ENCODE peak calls at places on chromosomes 5 and 9, in six cellular contexts. K is left lung; Y is lower leg skin; Q is B cell; E is dorsolateral prefrontal cortex; D is CD4-positive, alpha-beta T cell. F is an unnamed sample.

GRCh38 chr5:90119531-90119940 is 290.0 kb downstream of the CETN3 start:
- DNase-seq in K (no peak), Y (no peak), Q (no peak), E (no peak), D (no peak), F (no peak)

GRCh38 chr9:917730-918129 is 58.7 kb upstream of the DMRT3 start:
- DNase-seq in K (no peak), Y (no peak), Q (no peak), E (no peak), D (no peak), F (no peak)

GRCh38 chr5:75234251-75234650 is 2.4 kb downstream of the ANKRD31 start:
- DNase-seq in K (no peak), Y (no peak), Q (no peak), E (no peak), D (no peak), F (no peak)

GRCh38 chr5:1952456-1953099 is 69.9 kb upstream of the IRX4 start:
- DNase-seq in K (no peak), Y (no peak), Q (no peak), E (no peak), D (no peak), F (no peak)

GRCh38 chr5:177086918-177087706 is 397 bp downstream of the FGFR4 start:
- DNase-seq in K (no peak), Y (no peak), Q (peak), E (no peak), D (peak), F (no peak)

GRCh38 chr9:5671711-5672353 is 42.9 kb downstream of the RIC1 start:
- DNase-seq in K (no peak), Y (no peak), Q (no peak), E (no peak), D (no peak), F (no peak)

GRCh38 chr9:134338394-134339182 is 12.3 kb downstream of the RXRA start:
- DNase-seq in K (no peak), Y (no peak), Q (no peak), E (no peak), D (no peak), F (no peak)

GRCh38 chr9:73079326-73079725 is 72.3 kb upstream of the ANXA1 start:
- DNase-seq in K (no peak), Y (no peak), Q (no peak), E (no peak), D (no peak), F (no peak)

GRCh38 chr5:55176176-55176818 is 3.3 kb upstream of the CDC20B start:
- DNase-seq in K (peak), Y (no peak), Q (peak), E (peak), D (no peak), F (no peak)
- TF ChIP-seq CTCF in K (peak), Y (no peak), Q (no peak), E (no peak), D (no peak), F (no peak)

GRCh38 chr9:87336407-87336806 is 161.3 kb upstream of the DAPK1 start:
- DNase-seq in K (no peak), Y (no peak), Q (no peak), E (no peak), D (no peak), F (no peak)
- TF ChIP-seq CTCF in K (no peak), Y (no peak), Q (no peak), E (no peak), D (no peak), F (no peak)

DNA sequence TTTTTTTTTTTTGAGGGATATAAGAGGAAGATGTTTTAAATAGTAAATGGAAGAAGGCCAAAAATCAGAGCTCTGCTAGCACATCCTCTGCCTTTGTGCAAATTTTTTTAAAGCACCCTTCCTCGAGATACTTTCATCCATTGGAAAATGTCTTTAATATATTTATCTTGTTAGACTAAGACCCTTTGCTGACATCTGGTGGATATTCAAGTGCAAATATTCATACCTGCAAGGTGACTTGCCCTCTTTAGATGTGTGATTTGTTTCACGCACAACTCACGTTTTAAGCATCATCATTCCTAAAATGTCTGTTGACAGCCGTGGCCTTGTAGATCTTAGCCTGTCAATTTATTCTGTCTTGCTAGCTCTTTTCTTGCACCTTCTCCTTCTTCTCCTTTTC is 258.5 kb downstream of the AGTPBP1 start:
- DNase-seq in K (no peak), Y (no peak), Q (no peak), E (no peak), D (no peak), F (no peak)
- TF ChIP-seq CTCF in K (no peak), Y (no peak), Q (no peak), E (no peak), D (no peak), F (no peak)

GRCh38 chr5:143094087-143094511 is 309.4 kb downstream of the NR3C1 start:
- DNase-seq in K (no peak), Y (no peak), Q (no peak), E (no peak), D (no peak), F (no peak)
- TF ChIP-seq CTCF in K (no peak), Y (no peak), Q (peak), E (no peak), D (no peak), F (no peak)

DNA sequence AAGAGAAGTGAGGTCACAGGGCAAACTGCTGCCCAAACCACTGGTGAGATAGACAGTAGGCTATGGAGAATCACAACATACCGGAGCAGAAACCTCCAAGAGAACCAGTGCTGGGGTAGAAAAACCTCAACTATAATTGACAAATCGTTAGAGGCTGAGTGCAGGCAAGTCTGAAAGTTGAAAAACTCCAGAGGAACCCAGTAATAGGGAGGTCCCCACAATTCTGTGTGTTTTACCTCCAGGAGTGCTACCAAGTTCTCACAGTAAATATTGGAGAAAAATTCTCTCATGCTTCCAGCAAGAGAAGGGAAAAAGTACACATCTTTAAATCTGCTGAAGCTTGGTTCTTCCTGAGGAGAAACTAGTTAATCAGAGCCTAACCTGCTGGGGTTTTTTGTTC is 299.9 kb downstream of the PDE4D start:
- DNase-seq in K (no peak), Y (no peak), Q (no peak), E (no peak), D (no peak), F (no peak)
- TF ChIP-seq CTCF in K (no peak), Y (no peak), Q (no peak), E (no peak), D (no peak), F (no peak)

GRCh38 chr5:68368280-68368679 is 152.7 kb downstream of the PIK3R1 start:
- DNase-seq in K (no peak), Y (no peak), Q (no peak), E (no peak), D (no peak), F (no peak)
- TF ChIP-seq CTCF in K (no peak), Y (no peak), Q (no peak), E (no peak), D (no peak), F (no peak)

GRCh38 chr5:10201223-10201868 is 48.3 kb downstream of the ATPSCKMT start:
- DNase-seq in K (no peak), Y (no peak), Q (no peak), E (no peak), D (no peak), F (no peak)
- TF ChIP-seq CTCF in K (no peak), Y (no peak), Q (no peak), E (peak), D (no peak), F (no peak)

DNA sequence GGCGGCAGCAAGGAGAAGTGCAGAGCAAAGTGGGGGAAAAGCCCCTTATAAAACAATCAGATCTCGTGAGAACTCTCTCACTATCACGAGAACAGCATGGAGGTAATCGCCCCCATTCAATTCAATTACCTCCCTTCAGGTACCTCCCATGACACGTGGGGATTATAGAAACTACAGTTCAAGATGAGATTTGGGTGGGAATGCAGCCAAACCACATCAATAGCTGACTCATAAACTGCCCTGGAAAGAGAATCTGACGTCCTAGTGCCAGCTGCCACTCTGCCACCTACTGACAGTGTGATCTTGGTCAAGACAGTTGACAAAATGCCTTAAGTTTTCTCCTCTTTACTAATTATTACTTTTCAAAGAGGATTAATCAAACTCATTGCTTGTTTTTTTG is 128.3 kb downstream of the GPBP1 start:
- DNase-seq in K (no peak), Y (no peak), Q (no peak), E (no peak), D (peak), F (no peak)
- TF ChIP-seq CTCF in K (no peak), Y (no peak), Q (no peak), E (no peak), D (no peak), F (no peak)

GRCh38 chr5:180208435-180209081 is 453 bp downstream of the RASGEF1C start:
- DNase-seq in K (no peak), Y (no peak), Q (no peak), E (no peak), D (no peak), F (no peak)

GRCh38 chr5:180208038-180208434 is 975 bp downstream of the RASGEF1C start:
- DNase-seq in K (no peak), Y (no peak), Q (no peak), E (no peak), D (no peak), F (no peak)

GRCh38 chr5:180207593-180207992 is 1.4 kb downstream of the RASGEF1C start:
- DNase-seq in K (no peak), Y (no peak), Q (no peak), E (peak), D (no peak), F (no peak)

GRCh38 chr5:180210961-180211760 is 2.1 kb upstream of the RASGEF1C start:
- DNase-seq in K (no peak), Y (no peak), Q (no peak), E (no peak), D (no peak), F (no peak)

DNA sequence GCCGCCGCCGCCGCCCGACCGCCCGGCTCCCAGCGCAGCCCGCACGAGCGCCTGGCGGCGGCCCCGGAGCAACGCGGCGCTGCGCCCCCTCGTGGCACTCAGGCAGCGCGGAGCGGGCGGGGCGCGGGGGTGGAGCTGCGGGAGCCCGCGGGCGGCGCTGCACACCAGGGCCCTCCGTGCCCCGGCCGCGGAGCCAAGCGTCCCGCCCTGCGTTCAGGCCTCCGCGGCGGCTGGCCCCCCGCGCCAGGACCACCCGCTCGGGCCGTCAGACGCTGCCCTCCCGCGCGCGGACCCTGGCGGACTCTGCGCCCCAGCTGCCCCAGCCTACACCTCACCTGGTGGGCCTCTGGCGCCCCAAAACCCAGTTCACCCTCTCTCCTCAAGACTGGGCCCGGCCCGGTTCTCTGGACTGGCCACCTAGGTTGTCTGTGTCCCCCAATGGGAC is at the start of gene RASGEF1C:
- DNase-seq in K (peak), Y (no peak), Q (peak), E (peak), D (peak), F (no peak)
- TF ChIP-seq CTCF in K (peak), Y (no peak), Q (peak), E (no peak), D (no peak), F (no peak)